ENCODE peak calls at places on chromosomes 2 and 18, in six cellular contexts. X is G401, O is RPMI7951, G is T47D, L is NCI-H524, T is GM12892. M is an unnamed sample.
A peak's percentile ranks its signal among the peaks of the same experiment; 100 is the strongest.

GRCh38 chr2:20099780-20100179 is 48.4 kb upstream of the LAPTM4A start:
- DNase-seq in O (no peak), L (no peak), G (no peak), X (no peak), T (no peak), M (no peak)

GRCh38 chr2:31334311-31335026 is 80.1 kb downstream of the XDH start:
- DNase-seq in L (no peak), T (no peak), G (no peak), O (no peak), X (no peak), M (no peak)

GRCh38 chr2:219299372-219299760 is 9.8 kb downstream of the PTPRN start:
- DNase-seq in G (no peak), L (no peak), T (no peak), X (no peak), O (no peak), M (no peak)

GRCh38 chr2:174787485-174788205 is 23.4 kb upstream of the CHRNA1 start:
- DNase-seq in L (peak; percentile 88), T (no peak), G (no peak), X (no peak), O (peak; percentile 100), M (no peak)

GRCh38 chr2:210899131-210899530 is 342.7 kb downstream of the CPS1 start:
- DNase-seq in L (no peak), T (no peak), G (no peak), X (no peak), O (no peak), M (no peak)

GRCh38 chr2:27956895-27957294 is 66.4 kb downstream of the BABAM2 start:
- DNase-seq in L (no peak), T (no peak), X (no peak), G (no peak), O (peak; percentile 57), M (no peak)

GRCh38 chr18:48488388-48488850 is 50.4 kb upstream of the CTIF start:
- DNase-seq in T (no peak), X (no peak), G (no peak), L (no peak), O (peak; percentile 92), M (no peak)

GRCh38 chr2:26721267-26722032 is 28.9 kb downstream of the KCNK3 start:
- DNase-seq in L (no peak), T (no peak), O (peak; percentile 71), G (no peak), X (no peak), M (no peak)

GRCh38 chr2:130370490-130370889 is 14.6 kb downstream of the PTPN18 start:
- DNase-seq in T (no peak), L (no peak), G (no peak), O (no peak), X (no peak), M (no peak)

GRCh38 chr2:42141687-42142475 is 27.3 kb upstream of the EML4 start:
- DNase-seq in T (no peak), X (peak; percentile 65), G (no peak), L (peak; percentile 70), O (peak; percentile 69), M (no peak)

GRCh38 chr18:28777756-28778155 is 600.8 kb upstream of the CDH2 start:
- DNase-seq in O (no peak), G (no peak), X (no peak), L (no peak), T (no peak), M (no peak)

GRCh38 chr18:8121091-8121490 is 488.1 kb upstream of the RAB12 start:
- DNase-seq in G (no peak), X (no peak), L (no peak), O (no peak), T (no peak), M (no peak)

GRCh38 chr2:65071499-65072180 is 15.4 kb downstream of the CEP68 start:
- DNase-seq in T (no peak), L (no peak), G (no peak), O (peak; percentile 34), X (peak; percentile 32), M (no peak)

GRCh38 chr2:68971591-68972231 is 2.7 kb upstream of the GKN1 start:
- DNase-seq in X (no peak), T (no peak), L (no peak), G (no peak), O (peak; percentile 97), M (no peak)